ENCODE peak calls at places on chromosomes 5 and 9, in seven cellular contexts. A, M, V, G, U, K and D are unnamed samples.
A peak's percentile ranks its signal among the peaks of the same experiment; 100 is the strongest.

GRCh38 chr5:154002093-154002492 is 36.6 kb downstream of the FAM114A2 start:
- DNase-seq in G (no peak), U (no peak), K (no peak), M (no peak), A (no peak), V (no peak), D (no peak)

GRCh38 chr9:99264070-99264469 is 42.0 kb downstream of the SEC61B start:
- DNase-seq in V (no peak), G (no peak), A (peak; percentile 29), M (peak; percentile 42), K (no peak), U (peak; percentile 52), D (no peak)

GRCh38 chr9:120655005-120655622 is 59.2 kb downstream of the MEGF9 start:
- DNase-seq in A (no peak), K (no peak), M (peak; percentile 14), G (no peak), V (no peak), U (peak; percentile 61), D (no peak)

GRCh38 chr5:135810188-135810943 is 24.1 kb upstream of the SLC25A48 start:
- DNase-seq in G (no peak), K (no peak), V (no peak), U (no peak), A (no peak), M (no peak), D (no peak)

GRCh38 chr9:116000748-116001329 is 152.8 kb upstream of the PAPPA start:
- DNase-seq in V (no peak), U (peak; percentile 46), M (peak; percentile 45), G (no peak), A (peak; percentile 57), K (no peak), D (no peak)

GRCh38 chr9:33184947-33185346 is 17.8 kb upstream of the B4GALT1 start:
- DNase-seq in K (no peak), V (no peak), G (no peak), A (no peak), M (peak; percentile 13), U (peak; percentile 9), D (no peak)

GRCh38 chr5:7884491-7885273 is 15.7 kb downstream of the MTRR start:
- DNase-seq in G (no peak), U (no peak), A (no peak), V (peak; percentile 67), M (no peak), K (no peak), D (no peak)

GRCh38 chr5:68369436-68370125 is 154.0 kb downstream of the PIK3R1 start:
- DNase-seq in G (no peak), A (no peak), M (peak; percentile 63), U (no peak), K (no peak), V (no peak), D (no peak)

GRCh38 chr9:76472925-76473324 is 13.9 kb downstream of the GCNT1 start:
- DNase-seq in G (no peak), U (no peak), K (no peak), V (no peak), A (peak; percentile 40), M (no peak), D (no peak)

GRCh38 chr5:168086104-168086610 is 205.3 kb upstream of the WWC1 start:
- DNase-seq in M (no peak), G (no peak), V (no peak), A (peak; percentile 46), K (no peak), U (peak; percentile 91), D (no peak)

GRCh38 chr5:141822134-141822533 is 56.1 kb downstream of the PCDH1 start:
- DNase-seq in V (no peak), A (no peak), M (peak; percentile 11), U (peak; percentile 42), K (no peak), G (no peak), D (no peak)

GRCh38 chr5:90421136-90421535 is 11.6 kb upstream of the CETN3 start:
- DNase-seq in G (no peak), A (peak; percentile 49), K (no peak), M (peak; percentile 6), V (no peak), U (no peak), D (no peak)